ENCODE peak calls at places on chromosomes 12 and 14, in eight cellular contexts. J is KBM-7, N is NCI-H1417 treated with DMSO at 0.1 percent for 48 hours, D is hippocampal formation, V is mesothelial cell of epicardium, U is EH, M is AG10803, P is adipocyte. S is an unnamed sample.

GRCh38 chr14:100292776-100293461 is 13.3 kb downstream of the SLC25A29 start:
- DNase-seq in M (no peak), V (no peak), D (no peak), P (no peak), N (no peak), J (no peak), U (no peak), S (no peak)

GRCh38 chr14:101492716-101493115 is 68.6 kb upstream of the DIO3 start:
- DNase-seq in U (no peak), N (no peak), P (no peak), D (no peak), M (no peak), V (no peak), J (no peak), S (no peak)

GRCh38 chr12:6692888-6693287 is 3.7 kb upstream of the ZNF384 start:
- DNase-seq in N (no peak), M (no peak), P (no peak), U (no peak), V (no peak), D (no peak), J (no peak), S (no peak)

GRCh38 chr14:57871487-57872080 is 5.7 kb upstream of the SLC35F4 start:
- DNase-seq in D (peak; percentile 6), V (no peak), U (peak; percentile 54), M (peak; percentile 73), N (no peak), J (peak; percentile 32), P (peak; percentile 51), S (peak; percentile 90)

GRCh38 chr14:94483729-94484275 is 7.8 kb upstream of the SERPINA9 start:
- DNase-seq in P (peak; percentile 13), N (no peak), U (peak; percentile 57), D (no peak), V (no peak), J (no peak), M (peak; percentile 23), S (no peak)

GRCh38 chr12:98968896-98969295 is 323.8 kb downstream of the APAF1 start:
- DNase-seq in D (no peak), P (no peak), V (no peak), J (no peak), N (no peak), M (no peak), U (no peak), S (no peak)

GRCh38 chr12:42483534-42483857 is 106.0 kb downstream of the PRICKLE1 start:
- DNase-seq in N (no peak), V (no peak), D (no peak), J (no peak), M (no peak), U (no peak), P (peak; percentile 60), S (peak; percentile 22)

GRCh38 chr12:63844391-63845341 is at the start of gene SRGAP1:
- DNase-seq in N (peak; percentile 45), U (peak; percentile 79), M (peak; percentile 78), J (peak; percentile 73), P (peak; percentile 88), D (peak; percentile 74), V (peak; percentile 60), S (peak; percentile 83)

GRCh38 chr14:77458249-77458950 is 507 bp downstream of the AHSA1 start:
- DNase-seq in N (no peak), V (peak; percentile 56), J (peak; percentile 65), M (no peak), P (peak; percentile 57), U (peak; percentile 54), D (peak; percentile 8), S (peak; percentile 26)

GRCh38 chr14:98725196-98725595 is 546.8 kb downstream of the BCL11B start:
- DNase-seq in U (no peak), V (no peak), D (no peak), M (no peak), N (no peak), P (no peak), J (no peak), S (no peak)

GRCh38 chr14:75258079-75258802 is 20.4 kb upstream of the FOS start:
- DNase-seq in V (no peak), U (peak; percentile 38), D (no peak), N (no peak), M (peak; percentile 93), J (no peak), P (peak; percentile 82), S (no peak)

GRCh38 chr14:70893842-70894237 is 13.4 kb upstream of the PCNX1 start:
- DNase-seq in P (no peak), J (no peak), N (no peak), U (no peak), V (no peak), M (no peak), D (no peak), S (no peak)

GRCh38 chr12:41557081-41557480 is 369.0 kb downstream of the PDZRN4 start:
- DNase-seq in M (no peak), V (no peak), J (no peak), N (no peak), P (no peak), D (no peak), U (no peak), S (no peak)